ENCODE peak calls at places on chromosomes 16 and 17, in five cellular contexts. X, C, W, Z and A are unnamed samples.

GRCh38 chr17:45770632-45771472 is 13.3 kb upstream of the CRHR1 start:
- DNase-seq in X (no peak), C (no peak), W (no peak), Z (no peak), A (no peak)

GRCh38 chr17:56292628-56293027 is 139.4 kb downstream of the ANKFN1 start:
- DNase-seq in X (no peak), C (no peak), W (no peak), Z (no peak), A (no peak)

GRCh38 chr17:45227101-45227591 is 5.5 kb downstream of the FMNL1 start:
- DNase-seq in X (no peak), C (no peak), W (no peak), Z (no peak), A (no peak)

GRCh38 chr17:81685108-81685507 is 1.3 kb downstream of the HGS start:
- DNase-seq in X (peak; percentile 23), C (no peak), W (no peak), Z (peak; percentile 70), A (no peak)

GRCh38 chr16:14128097-14128496 is 57.0 kb downstream of the MRTFB start:
- DNase-seq in X (no peak), C (no peak), W (no peak), Z (no peak), A (no peak)

GRCh38 chr16:29877266-29877961 is 14.4 kb upstream of the CDIPT start:
- DNase-seq in X (no peak), C (no peak), W (peak; percentile 78), Z (peak; percentile 35), A (no peak)

GRCh38 chr16:8561496-8561895 is 28.8 kb downstream of the TMEM114 start:
- DNase-seq in X (no peak), C (no peak), W (no peak), Z (no peak), A (no peak)

GRCh38 chr17:66576473-66576872 is 258.4 kb upstream of the CACNG5 start:
- DNase-seq in X (no peak), C (no peak), W (no peak), Z (no peak), A (no peak)

GRCh38 chr16:84266451-84266850 is 26.6 kb upstream of the KCNG4 start:
- DNase-seq in X (no peak), C (no peak), W (peak; percentile 44), Z (peak; percentile 23), A (no peak)

GRCh38 chr16:66717112-66717675 is 20.7 kb upstream of the CMTM4 start:
- DNase-seq in X (peak; percentile 45), C (no peak), W (no peak), Z (peak; percentile 46), A (no peak)

GRCh38 chr16:71479420-71479819 is 9.7 kb downstream of the ZNF19 start:
- DNase-seq in X (no peak), C (no peak), W (no peak), Z (peak; percentile 27), A (peak; percentile 10)

GRCh38 chr16:81616321-81617020 is 162.6 kb upstream of the PLCG2 start:
- DNase-seq in X (no peak), C (peak; percentile 73), W (no peak), Z (peak; percentile 74), A (peak; percentile 50)

GRCh38 chr17:12973496-12974318 is 44.1 kb downstream of the ELAC2 start:
- DNase-seq in X (no peak), C (no peak), W (no peak), Z (no peak), A (no peak)

GRCh38 chr16:17213974-17214373 is 256.8 kb downstream of the XYLT1 start:
- DNase-seq in X (no peak), C (no peak), W (no peak), Z (no peak), A (no peak)

GRCh38 chr17:82267575-82268379 is 5.7 kb downstream of the CSNK1D start:
- DNase-seq in X (peak; percentile 81), C (peak; percentile 90), W (peak; percentile 95), Z (peak; percentile 98), A (peak; percentile 98)

GRCh38 chr17:4497101-4497824 is 1.4 kb upstream of the SPNS2 start:
- DNase-seq in X (no peak), C (no peak), W (no peak), Z (peak; percentile 66), A (peak; percentile 72)

GRCh38 chr16:89843409-89844350 is 15.4 kb downstream of the SPIRE2 start:
- DNase-seq in X (no peak), C (no peak), W (no peak), Z (no peak), A (no peak)

GRCh38 chr17:2814499-2815341 is 18.5 kb downstream of the RAP1GAP2 start:
- DNase-seq in X (no peak), C (no peak), W (peak; percentile 44), Z (no peak), A (no peak)

GRCh38 chr16:83473109-83473508 is 334.7 kb upstream of the HSBP1 start:
- DNase-seq in X (no peak), C (no peak), W (no peak), Z (no peak), A (no peak)

GRCh38 chr17:28900986-28901726 is 1.7 kb downstream of the DHRS13 start:
- DNase-seq in X (no peak), C (no peak), W (no peak), Z (peak; percentile 77), A (no peak)
- H3K4me3 ChIP-seq in X (no peak overlapping the region), C (peak overlapping the region; percentile 94), W (no peak overlapping the region), Z (no peak overlapping the region), A (no peak overlapping the region)

GRCh38 chr16:2015947-2016208 is 3.7 kb upstream of the NPW start:
- DNase-seq in X (no peak), C (no peak), W (no peak), Z (no peak), A (no peak)
- H3K27ac ChIP-seq in X (no peak overlapping the region), C (peak overlapping the region; percentile 66), W (peak overlapping the region; percentile 11), Z (no peak overlapping the region), A (no peak overlapping the region)

GRCh38 chr16:69724981-69725479 is 1.3 kb downstream of the NQO1 start:
- DNase-seq in X (no peak), C (no peak), W (no peak), Z (no peak), A (no peak)
- H3K4me3 ChIP-seq in X (peak overlapping the region; percentile 80), C (peak overlapping the region; percentile 61), W (no peak overlapping the region), Z (peak overlapping the region; percentile 67), A (no peak overlapping the region)

GRCh38 chr16:80298676-80299075 is 242.1 kb upstream of the DYNLRB2 start:
- DNase-seq in X (no peak), C (no peak), W (no peak), Z (no peak), A (no peak)
- H3K27ac ChIP-seq in X (no peak overlapping the region), C (no peak overlapping the region), W (no peak overlapping the region), Z (no peak overlapping the region), A (no peak overlapping the region)

GRCh38 chr17:80295559-80295958 is 34.9 kb downstream of the RNF213 start:
- DNase-seq in X (no peak), C (no peak), W (no peak), Z (no peak), A (no peak)

GRCh38 chr17:80294653-80295052 is 34.0 kb downstream of the RNF213 start:
- DNase-seq in X (no peak), C (no peak), W (no peak), Z (no peak), A (no peak)

GRCh38 chr17:80292557-80292956 is 31.9 kb downstream of the RNF213 start:
- DNase-seq in X (no peak), C (no peak), W (no peak), Z (no peak), A (no peak)

GRCh38 chr17:80295146-80295545 is 34.5 kb downstream of the RNF213 start:
- DNase-seq in X (no peak), C (no peak), W (no peak), Z (no peak), A (no peak)

GRCh38 chr17:80294210-80294609 is 33.6 kb downstream of the RNF213 start:
- DNase-seq in X (no peak), C (no peak), W (no peak), Z (no peak), A (peak; percentile 46)
- H3K4me3 ChIP-seq in X (no peak overlapping the region), C (no peak overlapping the region), W (no peak overlapping the region), Z (no peak overlapping the region), A (no peak overlapping the region)

DNA sequence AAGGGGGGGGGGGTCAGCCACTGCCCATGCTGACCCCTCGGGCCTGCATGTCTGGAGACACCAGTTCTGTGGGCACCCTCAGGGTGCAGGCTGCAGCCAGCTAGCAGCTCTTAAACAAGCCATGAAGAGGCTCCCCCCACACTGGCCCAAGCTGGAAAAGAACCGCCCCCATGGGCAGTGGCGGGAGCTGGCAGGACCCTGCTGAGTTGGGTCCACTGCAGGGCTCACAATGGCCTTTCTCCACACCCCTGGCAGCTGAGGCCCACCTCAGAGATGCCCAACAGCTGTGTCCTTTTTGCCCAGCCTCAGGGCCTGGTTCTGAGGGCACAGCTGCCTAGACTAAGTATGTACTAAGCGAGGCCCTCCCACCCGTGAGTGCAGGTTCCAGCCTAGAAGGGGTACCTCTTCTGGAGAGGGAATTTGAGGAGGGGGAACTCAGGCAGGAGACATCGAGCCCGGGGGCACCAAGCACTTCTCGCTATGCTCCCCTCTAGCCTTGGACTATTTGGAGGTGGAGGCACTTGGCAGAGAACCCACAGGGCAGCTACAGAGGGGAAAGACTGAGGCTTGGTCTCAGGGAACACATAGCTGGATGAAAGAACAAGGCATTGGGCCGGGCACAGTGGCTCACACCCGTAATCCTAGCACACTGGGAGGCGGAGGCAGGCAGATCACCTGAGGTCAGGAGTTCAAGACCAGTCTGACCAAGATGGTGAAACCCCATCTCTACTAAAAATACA is 3.2 kb downstream of the THRA start:
- DNase-seq in X (no peak), C (no peak), W (no peak), Z (no peak), A (no peak)
- H3K27ac ChIP-seq in X (no peak overlapping the region), C (peak overlapping the region; percentile 97), W (peak overlapping the region; percentile 73), Z (peak overlapping the region; percentile 54), A (peak overlapping the region; percentile 98)

DNA sequence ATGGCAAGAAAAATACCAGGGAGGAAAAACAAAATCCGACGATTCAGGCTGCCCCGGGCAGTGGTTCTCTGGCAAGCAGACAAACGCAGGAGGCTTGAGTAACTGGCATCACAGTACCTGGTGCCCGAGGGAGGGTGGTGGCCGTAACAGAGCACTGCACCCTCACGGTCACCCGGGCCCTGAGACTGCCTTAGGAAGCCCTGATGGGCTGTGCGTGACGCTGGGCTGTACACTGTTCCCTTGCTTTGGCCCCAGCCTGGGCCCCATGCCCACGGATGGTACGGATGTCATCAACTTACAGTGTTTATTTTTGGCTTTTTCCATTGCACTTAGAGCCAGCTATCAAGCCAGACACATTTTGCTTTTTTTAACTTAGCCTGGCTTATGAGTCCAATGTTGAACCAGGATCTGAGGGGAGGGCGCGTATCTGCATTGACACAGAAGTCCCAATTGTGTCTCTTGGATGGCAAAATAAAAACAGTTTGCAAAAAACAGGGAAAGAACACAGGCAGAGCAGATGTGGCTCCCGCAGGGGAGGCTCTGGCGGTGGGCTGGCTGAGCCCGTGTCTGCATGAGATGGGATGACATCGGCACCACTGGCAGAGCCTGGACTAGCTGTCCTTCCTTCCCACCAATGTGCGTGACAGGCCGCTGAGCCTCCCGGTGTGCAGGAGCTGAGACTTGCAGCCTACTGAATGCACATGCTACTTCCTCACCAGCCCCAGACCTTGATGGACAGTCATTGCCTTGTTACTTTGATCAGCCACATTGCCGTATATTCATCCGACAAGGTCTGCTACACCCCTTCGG is 287.7 kb downstream of the FOXL1 start:
- DNase-seq in X (no peak), C (no peak), W (no peak), Z (no peak), A (no peak)
- H3K4me3 ChIP-seq in X (no peak overlapping the region), C (no peak overlapping the region), W (no peak overlapping the region), Z (no peak overlapping the region), A (no peak overlapping the region)